ENCODE peak calls at places on chromosomes 1 and 21, in five cellular contexts. Y, W, U, O and B are unnamed samples.

GRCh38 chr1:229334716-229335115 is 8.1 kb downstream of the CCSAP start:
- DNase-seq in U (no peak), W (no peak), O (no peak), Y (no peak), B (no peak)

GRCh38 chr1:15916417-15916816 is 59.5 kb downstream of the ZBTB17 start:
- DNase-seq in Y (no peak), O (peak; percentile 5), U (no peak), W (no peak), B (peak; percentile 46)

GRCh38 chr1:184624051-184624450 is 130.6 kb downstream of the EDEM3 start:
- DNase-seq in W (no peak), Y (no peak), O (no peak), U (no peak), B (peak; percentile 79)

GRCh38 chr1:156392427-156392826 is 23.4 kb downstream of the RHBG start:
- DNase-seq in Y (no peak), O (no peak), W (no peak), U (peak; percentile 87), B (no peak)

GRCh38 chr1:42369471-42369870 is 11.1 kb upstream of the RIMKLA start:
- DNase-seq in O (no peak), Y (no peak), U (no peak), W (no peak), B (no peak)

GRCh38 chr1:154325583-154326545 is 539 bp downstream of the ATP8B2 start:
- DNase-seq in U (peak; percentile 92), W (peak; percentile 91), O (peak; percentile 79), Y (peak; percentile 77), B (peak; percentile 96)

GRCh38 chr1:18534810-18535205 is 54.1 kb downstream of the KLHDC7A start:
- DNase-seq in U (no peak), W (peak; percentile 9), O (no peak), Y (no peak), B (no peak)

GRCh38 chr1:19644761-19645543 is 841 bp downstream of the NBL1 start:
- DNase-seq in W (no peak), Y (no peak), O (no peak), U (peak; percentile 71), B (peak; percentile 66)

GRCh38 chr1:76640092-76640491 is 227.2 kb upstream of the ST6GALNAC5 start:
- DNase-seq in U (no peak), Y (no peak), W (no peak), O (peak; percentile 10), B (peak; percentile 73)

GRCh38 chr1:29698033-29698432 is 461.7 kb downstream of the PTPRU start:
- DNase-seq in U (peak; percentile 82), Y (no peak), W (peak; percentile 83), O (peak; percentile 64), B (peak; percentile 77)

GRCh38 chr1:209884665-209885117 is 53.3 kb upstream of the SYT14 start:
- DNase-seq in U (no peak), Y (no peak), O (peak; percentile 100), W (no peak), B (peak; percentile 97)

GRCh38 chr1:11761988-11762406 is at the start of gene C1orf167:
- DNase-seq in O (no peak), W (peak; percentile 70), Y (no peak), U (peak; percentile 72), B (no peak)

GRCh38 chr21:16377857-16378256 is 648.1 kb downstream of the USP25 start:
- DNase-seq in Y (no peak), O (peak; percentile 22), U (no peak), W (no peak), B (no peak)

GRCh38 chr21:16377120-16377658 is 647.4 kb downstream of the USP25 start:
- DNase-seq in W (no peak), U (no peak), Y (no peak), O (peak; percentile 58), B (no peak)

GRCh38 chr21:16376673-16377072 is 646.9 kb downstream of the USP25 start:
- DNase-seq in W (no peak), O (no peak), Y (no peak), U (no peak), B (no peak)

GRCh38 chr21:16370176-16370575 is 640.4 kb downstream of the USP25 start:
- DNase-seq in O (no peak), W (no peak), Y (no peak), U (no peak), B (no peak)

DNA sequence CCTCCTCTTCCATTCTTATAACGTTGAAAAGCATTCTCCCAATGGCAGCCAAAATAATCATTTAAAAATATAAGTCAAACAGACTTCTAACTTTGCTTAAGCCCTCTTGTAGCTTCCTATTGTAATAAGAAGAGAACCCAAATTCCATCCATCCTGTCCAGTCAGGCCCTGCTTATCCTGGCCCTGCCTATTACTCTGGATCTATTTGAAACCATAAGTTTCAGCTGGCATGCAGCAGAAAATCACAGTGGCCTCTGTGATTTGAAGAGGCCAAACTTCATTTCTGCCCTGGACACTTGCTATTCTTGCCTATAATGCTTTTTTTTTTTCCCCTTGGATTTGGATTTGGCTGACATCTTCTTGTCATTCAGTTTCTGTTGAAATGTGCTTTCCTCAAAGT is 642.8 kb downstream of the USP25 start:
- DNase-seq in Y (no peak), U (no peak), W (no peak), O (no peak), B (peak; percentile 51)
- H3K4me1 ChIP-seq in Y (no peaks in the 10 kb centered on the region), U (no peaks in the 10 kb centered on the region), W (no peaks in the 10 kb centered on the region), O (no peaks in the 10 kb centered on the region), B (peaks cover 14% of the 10 kb centered on the region)

GRCh38 chr21:14815001-14815400 is 249.8 kb downstream of the NRIP1 start:
- DNase-seq in O (no peak), Y (no peak), U (no peak), W (no peak), B (peak; percentile 18)

DNA sequence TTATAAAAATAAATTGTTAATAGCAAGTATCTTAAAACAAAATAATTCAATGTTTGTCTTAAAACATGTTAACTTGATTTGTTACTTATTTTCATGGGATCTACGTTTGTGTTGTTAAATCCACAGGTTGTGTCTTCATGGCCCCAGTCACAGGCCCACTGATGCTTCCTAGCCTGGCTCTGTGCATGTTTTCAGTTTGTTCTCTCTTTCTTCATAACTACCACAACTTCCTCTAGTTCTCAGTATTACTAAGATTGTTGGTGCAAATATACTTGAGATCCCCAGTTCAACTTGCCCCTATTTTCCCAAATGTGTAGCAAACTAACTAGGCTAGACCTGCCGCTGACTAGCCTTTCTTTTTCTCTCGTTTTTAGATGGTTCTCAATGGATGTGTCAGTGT is 250.5 kb downstream of the NRIP1 start:
- DNase-seq in W (no peak), U (no peak), O (no peak), Y (no peak), B (no peak)
- H3K27me3 ChIP-seq in W (no peaks in the 10 kb centered on the region), U (no peaks in the 10 kb centered on the region), O (no peaks in the 10 kb centered on the region), Y (no peaks in the 10 kb centered on the region), B (no peaks in the 10 kb centered on the region)

GRCh38 chr21:44549525-44550211 is 1.6 kb downstream of the KRTAP10-2 start:
- DNase-seq in O (no peak), U (no peak), W (peak; percentile 63), Y (no peak), B (no peak)
- H3K9ac ChIP-seq in O (no peak overlapping the region), U (no peak overlapping the region), W (no peak overlapping the region), Y (no peak overlapping the region), B (no peak overlapping the region)

GRCh38 chr21:38983560-38983959 is 177.8 kb downstream of the ETS2 start:
- DNase-seq in U (no peak), Y (no peak), O (no peak), W (no peak), B (no peak)
- H3K4me1 ChIP-seq in U (peaks cover 50% of the 10 kb centered on the region), Y (no peaks in the 10 kb centered on the region), O (peaks cover 21% of the 10 kb centered on the region), W (peaks cover 26% of the 10 kb centered on the region), B (peaks cover 49% of the 10 kb centered on the region)

GRCh38 chr1:92487078-92487605 is 417 bp upstream of the GFI1 start:
- DNase-seq in U (no peak), O (no peak), W (no peak), Y (no peak), B (no peak)
- H3K27me3 ChIP-seq in U (peaks cover 98% of the 10 kb centered on the region), O (peaks cover 56% of the 10 kb centered on the region), W (peaks cover 57% of the 10 kb centered on the region), Y (no peaks in the 10 kb centered on the region), B (peaks cover 44% of the 10 kb centered on the region)